ENCODE peak calls at places on chromosomes 4 and X, in eight cellular contexts. G is GM12865, U is neural crest cell, V is hepatocyte, D is Calu3, R is choroid plexus epithelial cell, Y is upper lobe of left lung, J is BJ. Q is an unnamed sample.

GRCh38 chrX:24055043-24055356 is 244 bp downstream of the EIF2S3 start:
- DNase-seq in G (no peak), U (no peak), V (no peak), D (no peak), R (no peak), Y (no peak), J (no peak), Q (no peak)

GRCh38 chr4:170662250-170662649 is 572.5 kb upstream of the AADAT start:
- DNase-seq in G (no peak), U (no peak), V (no peak), D (no peak), R (no peak), Y (no peak), J (no peak), Q (no peak)

GRCh38 chrX:40281341-40282005 is 183.7 kb upstream of the BCOR start:
- DNase-seq in G (peak; percentile 52), U (no peak), V (no peak), D (no peak), R (no peak), Y (no peak), J (no peak), Q (no peak)

GRCh38 chr4:168837922-168838321 is 172.1 kb downstream of the CBR4 start:
- DNase-seq in G (no peak), U (no peak), V (no peak), D (no peak), R (no peak), Y (no peak), J (no peak), Q (no peak)

GRCh38 chr4:4421356-4421755 is 34.5 kb downstream of the NSG1 start:
- DNase-seq in G (no peak), U (no peak), V (no peak), D (no peak), R (no peak), Y (no peak), J (no peak), Q (no peak)

GRCh38 chrX:46407753-46408130 is 137.5 kb downstream of the ZNF674 start:
- DNase-seq in G (no peak), U (no peak), V (no peak), D (no peak), R (peak; percentile 18), Y (no peak), J (no peak), Q (no peak)

GRCh38 chr4:168634276-168634802 is 137.5 kb downstream of the PALLD start:
- DNase-seq in G (no peak), U (no peak), V (peak; percentile 72), D (no peak), R (peak; percentile 96), Y (no peak), J (peak; percentile 89), Q (no peak)

GRCh38 chrX:11151799-11152591 is 40.9 kb downstream of the HCCS start:
- DNase-seq in G (no peak), U (no peak), V (no peak), D (no peak), R (peak; percentile 23), Y (no peak), J (no peak), Q (no peak)

GRCh38 chr4:150325872-150326271 is 247.6 kb downstream of the DCLK2 start:
- DNase-seq in G (no peak), U (no peak), V (no peak), D (no peak), R (no peak), Y (no peak), J (no peak), Q (no peak)

GRCh38 chrX:110276778-110277177 is 41.1 kb downstream of the AMMECR1 start:
- DNase-seq in G (peak; percentile 75), U (no peak), V (no peak), D (no peak), R (no peak), Y (no peak), J (no peak), Q (no peak)

GRCh38 chr4:75289843-75290616 is 224.2 kb downstream of the RCHY1 start:
- DNase-seq in G (peak; percentile 67), U (peak; percentile 2), V (peak; percentile 49), D (peak; percentile 17), R (no peak), Y (no peak), J (no peak), Q (no peak)

GRCh38 chr4:125624951-125625350 is 310.2 kb downstream of the FAT4 start:
- DNase-seq in G (no peak), U (no peak), V (no peak), D (no peak), R (no peak), Y (no peak), J (no peak), Q (no peak)

GRCh38 chrX:31293409-31293808 is 221.6 kb upstream of the FTHL17 start:
- DNase-seq in G (peak; percentile 23), U (no peak), V (no peak), D (peak; percentile 4), R (no peak), Y (no peak), J (no peak), Q (no peak)

GRCh38 chr4:23333556-23333945 is 556.3 kb downstream of the PPARGC1A start:
- DNase-seq in G (peak; percentile 1), U (no peak), V (no peak), D (no peak), R (peak; percentile 13), Y (no peak), J (no peak), Q (no peak)

GRCh38 chr4:85243857-85244256 is 231.1 kb upstream of the ARHGAP24 start:
- DNase-seq in G (no peak), U (no peak), V (no peak), D (no peak), R (peak; percentile 13), Y (no peak), J (no peak), Q (no peak)
- TF ChIP-seq CTCF in G (no peak), U (no peak), V (peak; percentile 2), D (no peak), R (peak; percentile 22), Y (no peak), J (peak; percentile 15), Q (no peak)

GRCh38 chrX:153599192-153600031 is 473 bp upstream of the CCNQ start:
- DNase-seq in G (peak; percentile 94), U (peak; percentile 66), V (peak; percentile 93), D (peak; percentile 94), R (peak; percentile 88), Y (peak; percentile 98), J (peak; percentile 26), Q (peak; percentile 82)

GRCh38 chrX:153597351-153597750 is 1.6 kb downstream of the CCNQ start:
- DNase-seq in G (no peak), U (no peak), V (no peak), D (no peak), R (no peak), Y (no peak), J (no peak), Q (no peak)

GRCh38 chrX:153600921-153601320 is 2.0 kb upstream of the CCNQ start:
- DNase-seq in G (no peak), U (no peak), V (no peak), D (no peak), R (no peak), Y (no peak), J (no peak), Q (no peak)

GRCh38 chrX:153600032-153600373 is 1.1 kb upstream of the CCNQ start:
- DNase-seq in G (peak; percentile 15), U (no peak), V (no peak), D (no peak), R (no peak), Y (no peak), J (no peak), Q (no peak)

DNA sequence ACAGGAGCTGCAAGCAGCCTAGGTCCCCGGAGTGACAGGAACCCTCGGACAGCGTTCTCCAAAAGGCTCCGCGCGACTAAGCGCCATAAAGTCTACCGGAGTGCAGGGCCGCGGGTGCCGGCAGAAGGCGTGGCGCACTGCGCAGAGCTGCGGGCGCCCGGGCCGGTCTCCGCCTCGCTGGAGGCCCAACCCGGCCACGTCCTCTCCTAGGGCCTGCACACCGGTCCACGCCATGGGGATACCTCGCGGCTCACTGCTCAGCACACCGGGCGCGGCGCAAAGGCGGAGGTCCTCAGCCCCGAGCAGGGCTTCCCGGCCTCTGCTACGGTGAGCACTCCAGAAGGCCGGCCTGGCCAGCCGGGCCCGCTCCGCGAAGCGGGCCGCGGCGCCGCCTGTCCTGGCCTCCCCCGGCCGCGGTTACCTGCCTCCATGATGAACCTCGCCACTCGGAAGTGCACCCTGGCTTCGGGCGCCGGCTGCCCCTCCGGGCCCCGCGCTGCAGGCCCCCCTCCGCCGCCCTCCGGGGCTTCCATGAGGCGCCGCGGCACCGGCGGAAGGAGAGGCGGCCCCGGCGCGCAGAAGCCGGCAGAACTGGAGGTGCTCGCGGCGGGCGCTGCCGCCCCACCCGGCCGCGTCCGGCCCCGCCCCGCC is at the start of gene CCNQ:
- DNase-seq in G (peak; percentile 36), U (no peak), V (peak; percentile 55), D (peak; percentile 30), R (peak; percentile 33), Y (peak; percentile 87), J (no peak), Q (peak; percentile 44)
- TF ChIP-seq CTCF in G (no peak), U (no peak), V (no peak), D (no peak), R (no peak), Y (no peak), J (no peak), Q (no peak)

GRCh38 chrX:100658936-100659335 is 14.9 kb downstream of the SRPX2 start:
- DNase-seq in G (no peak), U (no peak), V (no peak), D (no peak), R (peak; percentile 61), Y (no peak), J (no peak), Q (no peak)

GRCh38 chrX:100650841-100651240 is 6.8 kb downstream of the SRPX2 start:
- DNase-seq in G (no peak), U (no peak), V (no peak), D (no peak), R (no peak), Y (no peak), J (no peak), Q (no peak)

GRCh38 chrX:100649550-100650356 is 5.8 kb downstream of the SRPX2 start:
- DNase-seq in G (no peak), U (no peak), V (peak; percentile 81), D (peak; percentile 75), R (peak; percentile 95), Y (no peak), J (peak; percentile 75), Q (no peak)

GRCh38 chrX:100652266-100652665 is 8.3 kb downstream of the SRPX2 start:
- DNase-seq in G (no peak), U (no peak), V (no peak), D (no peak), R (no peak), Y (no peak), J (no peak), Q (no peak)

DNA sequence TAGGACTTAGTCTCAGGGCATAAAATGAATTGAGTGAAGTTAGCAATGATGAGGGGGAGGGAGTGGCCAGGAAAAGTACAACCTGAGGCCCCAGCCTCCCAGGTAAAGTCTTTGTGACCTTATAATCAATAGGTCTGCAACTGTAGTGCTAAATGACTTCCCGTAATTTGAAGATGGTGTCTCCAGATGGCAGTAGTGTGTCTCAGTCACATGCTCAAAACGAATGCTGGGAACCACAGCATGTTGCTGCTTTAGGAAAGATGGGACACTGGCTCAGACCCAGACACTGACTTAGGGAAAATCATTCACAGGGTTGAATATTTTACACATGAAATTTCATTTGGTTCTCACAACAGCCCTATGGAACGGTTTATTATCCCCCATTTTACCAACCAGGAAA is 10.3 kb downstream of the SRPX2 start:
- DNase-seq in G (no peak), U (no peak), V (peak; percentile 23), D (peak; percentile 19), R (peak; percentile 61), Y (no peak), J (no peak), Q (no peak)
- TF ChIP-seq CTCF in G (peak; percentile 5), U (no peak), V (peak; percentile 15), D (no peak), R (peak; percentile 31), Y (no peak), J (peak; percentile 24), Q (no peak)

GRCh38 chr4:41693629-41694028 is 54.9 kb downstream of the PHOX2B start:
- DNase-seq in G (peak; percentile 14), U (no peak), V (peak; percentile 52), D (peak; percentile 3), R (peak; percentile 72), Y (no peak), J (no peak), Q (no peak)
- TF ChIP-seq CTCF in G (peak; percentile 42), U (peak; percentile 80), V (peak; percentile 78), D (no peak), R (peak; percentile 71), Y (no peak), J (peak; percentile 60), Q (no peak)